ENCODE peak calls at places on chromosomes 1 and 21, in five cellular contexts. One of them, this sample, is unnamed.

GRCh38 chr1:72918939-72919338 is 636.6 kb upstream of the NEGR1 start:
- DNase-seq in IMR-90: no peak
- DNase-seq in GM23338: no peak
- DNase-seq in GM23248: no peak
- DNase-seq in OCI-LY7: no peak
- DNase-seq in this sample: no peak

GRCh38 chr1:97144527-97144926 is 422.9 kb downstream of the PTBP2 start:
- DNase-seq in IMR-90: peak
- DNase-seq in GM23338: no peak
- DNase-seq in GM23248: peak
- DNase-seq in OCI-LY7: no peak
- DNase-seq in this sample: peak

GRCh38 chr1:88140325-88140724 is 543.7 kb upstream of the PKN2 start:
- DNase-seq in IMR-90: no peak
- DNase-seq in GM23338: no peak
- DNase-seq in GM23248: no peak
- DNase-seq in OCI-LY7: no peak
- DNase-seq in this sample: no peak

GRCh38 chr1:101506541-101507164 is 269.8 kb downstream of the S1PR1 start:
- DNase-seq in IMR-90: peak
- DNase-seq in GM23338: peak
- DNase-seq in GM23248: peak
- DNase-seq in OCI-LY7: peak
- DNase-seq in this sample: peak

GRCh38 chr1:55490556-55490955 is 275.4 kb upstream of the USP24 start:
- DNase-seq in IMR-90: peak
- DNase-seq in GM23338: no peak
- DNase-seq in GM23248: peak
- DNase-seq in OCI-LY7: no peak
- DNase-seq in this sample: no peak

GRCh38 chr1:11873954-11874562 is 15.3 kb upstream of the NPPB start:
- DNase-seq in IMR-90: no peak
- DNase-seq in GM23338: no peak
- DNase-seq in GM23248: no peak
- DNase-seq in OCI-LY7: no peak
- DNase-seq in this sample: no peak

GRCh38 chr1:26965213-26965612 is 4.9 kb upstream of the KDF1 start:
- DNase-seq in IMR-90: no peak
- DNase-seq in GM23338: no peak
- DNase-seq in GM23248: no peak
- DNase-seq in OCI-LY7: no peak
- DNase-seq in this sample: no peak

GRCh38 chr1:205335692-205336091 is 14.1 kb upstream of the NUAK2 start:
- DNase-seq in IMR-90: peak
- DNase-seq in GM23338: peak
- DNase-seq in GM23248: peak
- DNase-seq in OCI-LY7: peak
- DNase-seq in this sample: no peak

GRCh38 chr1:231070758-231071443 is 30.8 kb upstream of the FAM89A start:
- DNase-seq in IMR-90: no peak
- DNase-seq in GM23338: peak
- DNase-seq in GM23248: no peak
- DNase-seq in OCI-LY7: no peak
- DNase-seq in this sample: no peak

GRCh38 chr1:225881081-225882007 is 836 bp downstream of the TMEM63A start:
- DNase-seq in IMR-90: peak
- DNase-seq in GM23338: peak
- DNase-seq in GM23248: peak
- DNase-seq in OCI-LY7: peak
- DNase-seq in this sample: no peak

GRCh38 chr1:234609528-234610042 is 393 bp downstream of the IRF2BP2 start:
- DNase-seq in IMR-90: no peak
- DNase-seq in GM23338: no peak
- DNase-seq in GM23248: peak
- DNase-seq in OCI-LY7: peak
- DNase-seq in this sample: no peak
- H3K4me2 ChIP-seq in IMR-90: no peak
- H3K4me2 ChIP-seq in GM23338: peak
- H3K4me2 ChIP-seq in GM23248: peak
- H3K4me2 ChIP-seq in OCI-LY7: peak
- H3K4me2 ChIP-seq in this sample: no peak

GRCh38 chr21:46482225-46482845 is 23.6 kb downstream of the DIP2A start:
- DNase-seq in IMR-90: no peak
- DNase-seq in GM23338: no peak
- DNase-seq in GM23248: no peak
- DNase-seq in OCI-LY7: no peak
- DNase-seq in this sample: no peak
- H3K4me2 ChIP-seq in IMR-90: no peak
- H3K4me2 ChIP-seq in GM23338: no peak
- H3K4me2 ChIP-seq in GM23248: no peak
- H3K4me2 ChIP-seq in OCI-LY7: no peak
- H3K4me2 ChIP-seq in this sample: no peak

GRCh38 chr1:63713627-63714481 is 60.0 kb upstream of the ROR1 start:
- DNase-seq in IMR-90: peak
- DNase-seq in GM23338: no peak
- DNase-seq in GM23248: peak
- DNase-seq in OCI-LY7: no peak
- DNase-seq in this sample: no peak
- H3K4me2 ChIP-seq in IMR-90: peak
- H3K4me2 ChIP-seq in GM23338: no peak
- H3K4me2 ChIP-seq in GM23248: peak
- H3K4me2 ChIP-seq in OCI-LY7: no peak
- H3K4me2 ChIP-seq in this sample: peak

GRCh38 chr1:115188680-115189395 is 99.5 kb upstream of the TSPAN2 start:
- DNase-seq in IMR-90: no peak
- DNase-seq in GM23338: no peak
- DNase-seq in GM23248: no peak
- DNase-seq in OCI-LY7: no peak
- DNase-seq in this sample: no peak

GRCh38 chr1:115191691-115192090 is 102.4 kb upstream of the TSPAN2 start:
- DNase-seq in IMR-90: no peak
- DNase-seq in GM23338: no peak
- DNase-seq in GM23248: no peak
- DNase-seq in OCI-LY7: no peak
- DNase-seq in this sample: no peak

GRCh38 chr1:115190766-115191165 is 101.5 kb upstream of the TSPAN2 start:
- DNase-seq in IMR-90: peak
- DNase-seq in GM23338: no peak
- DNase-seq in GM23248: no peak
- DNase-seq in OCI-LY7: no peak
- DNase-seq in this sample: no peak

GRCh38 chr1:115192200-115192767 is 103.0 kb upstream of the TSPAN2 start:
- DNase-seq in IMR-90: peak
- DNase-seq in GM23338: no peak
- DNase-seq in GM23248: peak
- DNase-seq in OCI-LY7: no peak
- DNase-seq in this sample: no peak

GRCh38 chr1:115189814-115190541 is 100.7 kb upstream of the TSPAN2 start:
- DNase-seq in IMR-90: peak
- DNase-seq in GM23338: no peak
- DNase-seq in GM23248: peak
- DNase-seq in OCI-LY7: no peak
- DNase-seq in this sample: no peak
- H3K4me2 ChIP-seq in IMR-90: peak
- H3K4me2 ChIP-seq in GM23338: no peak
- H3K4me2 ChIP-seq in GM23248: peak
- H3K4me2 ChIP-seq in OCI-LY7: no peak
- H3K4me2 ChIP-seq in this sample: peak

GRCh38 chr1:19457555-19457954 is 27.8 kb downstream of the CAPZB start:
- DNase-seq in IMR-90: no peak
- DNase-seq in GM23338: no peak
- DNase-seq in GM23248: no peak
- DNase-seq in OCI-LY7: no peak
- DNase-seq in this sample: no peak

GRCh38 chr1:19456915-19457554 is 28.3 kb downstream of the CAPZB start:
- DNase-seq in IMR-90: peak
- DNase-seq in GM23338: peak
- DNase-seq in GM23248: no peak
- DNase-seq in OCI-LY7: no peak
- DNase-seq in this sample: no peak

GRCh38 chr1:19461352-19461645 is 24.0 kb downstream of the CAPZB start:
- DNase-seq in IMR-90: no peak
- DNase-seq in GM23338: peak
- DNase-seq in GM23248: no peak
- DNase-seq in OCI-LY7: no peak
- DNase-seq in this sample: no peak

GRCh38 chr1:19460535-19461351 is 24.6 kb downstream of the CAPZB start:
- DNase-seq in IMR-90: no peak
- DNase-seq in GM23338: no peak
- DNase-seq in GM23248: no peak
- DNase-seq in OCI-LY7: no peak
- DNase-seq in this sample: no peak

DNA sequence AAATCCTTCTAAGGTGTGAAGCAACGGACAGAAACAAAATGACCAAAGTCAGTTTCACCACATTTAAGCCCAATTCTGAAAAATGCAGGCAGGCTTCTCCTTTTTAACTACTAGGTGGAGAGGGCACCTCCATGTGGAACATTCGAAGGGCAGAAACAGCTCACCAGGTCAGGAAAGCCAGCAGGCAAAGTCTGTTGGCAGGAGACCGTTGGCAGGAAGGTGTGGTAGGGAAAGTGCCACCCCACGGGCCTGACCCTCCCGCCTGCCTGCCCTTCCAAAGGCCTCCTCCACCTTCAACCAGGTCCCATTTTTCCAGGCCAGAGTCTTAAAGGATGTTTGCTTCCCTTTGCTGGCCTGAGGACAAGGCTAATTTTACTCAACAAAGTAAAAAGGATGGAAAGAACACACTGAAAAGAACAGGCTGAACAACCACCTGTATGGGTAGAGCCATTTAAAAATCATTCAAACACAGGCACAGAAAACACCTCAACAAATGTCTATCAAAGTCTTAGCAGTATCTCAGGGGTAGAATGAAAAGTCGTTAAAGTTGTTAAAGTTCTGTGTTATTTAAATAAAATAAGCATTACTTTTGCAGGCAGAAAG is 26.4 kb downstream of the CAPZB start:
- DNase-seq in IMR-90: no peak
- DNase-seq in GM23338: no peak
- DNase-seq in GM23248: no peak
- DNase-seq in OCI-LY7: no peak
- DNase-seq in this sample: no peak
- H3K4me2 ChIP-seq in IMR-90: no peak
- H3K4me2 ChIP-seq in GM23338: peak
- H3K4me2 ChIP-seq in GM23248: no peak
- H3K4me2 ChIP-seq in OCI-LY7: no peak
- H3K4me2 ChIP-seq in this sample: no peak

DNA sequence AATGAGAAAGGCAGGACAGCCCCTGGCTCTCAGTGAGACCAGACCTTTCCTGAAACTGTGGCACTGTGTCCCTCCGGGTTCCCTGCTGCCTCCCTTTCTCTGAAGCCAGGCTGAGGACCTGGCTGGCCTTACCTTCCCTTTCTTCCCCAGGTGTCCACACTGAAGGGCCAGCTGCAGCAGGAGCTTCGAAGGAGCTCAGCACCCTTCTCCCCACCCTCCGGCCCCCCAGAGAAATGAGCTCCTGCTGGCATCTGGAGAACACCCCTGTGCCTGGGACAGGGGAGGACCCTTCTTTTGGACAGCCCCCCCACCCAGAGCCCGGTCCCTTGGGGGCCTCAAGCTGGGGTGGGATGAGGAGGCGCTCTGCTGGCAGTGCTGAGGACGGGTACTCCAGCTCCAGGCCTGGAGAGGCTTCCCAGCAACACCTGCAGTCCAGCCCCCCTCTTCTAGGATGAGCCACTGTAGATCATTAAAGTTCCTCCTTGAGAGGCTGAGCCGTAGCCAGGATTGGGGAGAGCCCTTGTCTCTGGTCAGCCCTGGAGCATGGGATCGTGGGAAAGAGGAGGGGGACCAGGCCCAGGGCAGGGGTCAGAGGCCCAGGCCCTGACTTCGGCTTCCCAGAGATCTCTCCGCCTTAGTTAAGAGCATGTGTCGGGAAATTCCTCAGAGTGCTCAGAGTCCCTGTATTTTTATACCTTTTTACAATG is 8.1 kb downstream of the MFAP2 start:
- DNase-seq in IMR-90: no peak
- DNase-seq in GM23338: no peak
- DNase-seq in GM23248: no peak
- DNase-seq in OCI-LY7: no peak
- DNase-seq in this sample: no peak
- H3K4me2 ChIP-seq in IMR-90: no peak
- H3K4me2 ChIP-seq in GM23338: no peak
- H3K4me2 ChIP-seq in GM23248: no peak
- H3K4me2 ChIP-seq in OCI-LY7: no peak
- H3K4me2 ChIP-seq in this sample: no peak

DNA sequence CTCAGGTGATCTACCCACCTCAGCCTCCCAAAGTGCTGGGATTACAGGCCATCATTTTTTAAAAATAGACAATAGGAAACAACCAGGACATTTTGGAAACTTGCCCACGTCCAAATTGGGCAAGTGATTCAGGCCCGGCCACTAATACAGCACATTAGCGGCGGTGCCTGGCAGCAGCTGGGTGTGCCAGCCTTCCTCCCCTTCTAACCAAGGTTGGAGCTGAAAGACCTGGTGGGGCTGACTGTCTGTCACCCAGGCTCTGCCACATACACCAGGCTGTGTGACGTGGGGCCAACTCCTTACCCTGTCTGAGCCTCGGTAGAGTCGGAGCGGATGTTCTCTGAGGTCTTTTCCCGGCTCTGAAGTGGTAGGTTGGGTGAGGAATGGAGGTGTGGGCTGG is 29.6 kb upstream of the TMEM51 start:
- DNase-seq in IMR-90: no peak
- DNase-seq in GM23338: no peak
- DNase-seq in GM23248: no peak
- DNase-seq in OCI-LY7: no peak
- DNase-seq in this sample: no peak
- H3K4me2 ChIP-seq in IMR-90: no peak
- H3K4me2 ChIP-seq in GM23338: no peak
- H3K4me2 ChIP-seq in GM23248: no peak
- H3K4me2 ChIP-seq in OCI-LY7: no peak
- H3K4me2 ChIP-seq in this sample: no peak

GRCh38 chr1:183368213-183369108 is 49.7 kb downstream of the NMNAT2 start:
- DNase-seq in IMR-90: no peak
- DNase-seq in GM23338: peak
- DNase-seq in GM23248: no peak
- DNase-seq in OCI-LY7: no peak
- DNase-seq in this sample: no peak
- H3K4me2 ChIP-seq in IMR-90: no peak
- H3K4me2 ChIP-seq in GM23338: no peak
- H3K4me2 ChIP-seq in GM23248: no peak
- H3K4me2 ChIP-seq in OCI-LY7: no peak
- H3K4me2 ChIP-seq in this sample: no peak